ENCODE peak calls at places on chromosomes 4 and X, in five cellular contexts. D is lower leg skin, L is astrocyte, O is Panc1, F is NB4. P is an unnamed sample.

GRCh38 chrX:151393514-151393913 is 3.5 kb upstream of the VMA21 start:
- DNase-seq in D (no peak), L (no peak), O (no peak), F (peak), P (no peak)

GRCh38 chr4:83150563-83151330 is 36.2 kb upstream of the PLAC8 start:
- DNase-seq in D (no peak), L (peak), O (no peak), F (no peak), P (no peak)

GRCh38 chr4:1512738-1513660 is 106.8 kb upstream of the NKX1-1 start:
- DNase-seq in D (no peak), L (no peak), O (no peak), F (no peak), P (no peak)

GRCh38 chr4:186037692-186038658 is 31.0 kb upstream of the TLR3 start:
- DNase-seq in D (no peak), L (peak), O (peak), F (peak), P (peak)

GRCh38 chrX:64975491-64975890 is 759 bp downstream of the ZC4H2 start:
- DNase-seq in D (no peak), L (peak), O (no peak), F (no peak), P (no peak)

GRCh38 chr4:160835789-160836188 is 1328.0 kb downstream of the FSTL5 start:
- DNase-seq in D (no peak), L (no peak), O (no peak), F (no peak), P (no peak)

GRCh38 chrX:41561045-41561444 is 113.9 kb downstream of the NYX start:
- DNase-seq in D (no peak), L (peak), O (peak), F (peak), P (peak)

GRCh38 chrX:72038868-72039267 is 92.8 kb downstream of the RTL5 start:
- DNase-seq in D (no peak), L (no peak), O (no peak), F (no peak), P (no peak)

GRCh38 chrX:104137496-104137895 is 19.3 kb downstream of the SLC25A53 start:
- DNase-seq in D (no peak), L (peak), O (no peak), F (peak), P (no peak)

GRCh38 chr4:52611030-52611555 is 48.0 kb downstream of the USP46 start:
- DNase-seq in D (no peak), L (no peak), O (no peak), F (no peak), P (no peak)

GRCh38 chrX:154918060-154918483 is 31.9 kb downstream of the F8A1 start:
- DNase-seq in D (no peak), L (peak), O (peak), F (peak), P (peak)

GRCh38 chrX:10833299-10834169 is 213.1 kb upstream of the MID1 start:
- DNase-seq in D (peak), L (peak), O (no peak), F (peak), P (peak)

GRCh38 chrX:71496476-71496875 is 36.4 kb upstream of the OGT start:
- DNase-seq in D (no peak), L (no peak), O (no peak), F (no peak), P (no peak)

GRCh38 chr4:87150498-87151261 is 69.7 kb downstream of the KLHL8 start:
- DNase-seq in D (no peak), L (peak), O (peak), F (peak), P (peak)

GRCh38 chr4:13977755-13978154 is 350.2 kb upstream of the BOD1L1 start:
- DNase-seq in D (no peak), L (no peak), O (no peak), F (no peak), P (no peak)

GRCh38 chrX:119479845-119480244 is 11.6 kb downstream of the SLC25A5 start:
- DNase-seq in D (peak), L (no peak), O (no peak), F (no peak), P (no peak)

GRCh38 chr4:14196141-14196540 is 568.6 kb upstream of the BOD1L1 start:
- DNase-seq in D (no peak), L (peak), O (no peak), F (peak), P (peak)

GRCh38 chr4:64564126-64564525 is 154.9 kb upstream of the TECRL start:
- DNase-seq in D (no peak), L (peak), O (no peak), F (no peak), P (peak)

GRCh38 chr4:2809610-2810180 is 16.8 kb downstream of the SH3BP2 start:
- DNase-seq in D (no peak), L (no peak), O (no peak), F (no peak), P (no peak)

GRCh38 chrX:124938715-124939114 is 381.0 kb upstream of the TEX13C start:
- DNase-seq in D (no peak), L (no peak), O (no peak), F (no peak), P (no peak)

GRCh38 chrX:69021561-69021960 is 143.7 kb downstream of the PJA1 start:
- DNase-seq in D (peak), L (no peak), O (no peak), F (no peak), P (no peak)

GRCh38 chr4:150769235-150769634 is 187.3 kb downstream of the MAB21L2 start:
- DNase-seq in D (no peak), L (peak), O (peak), F (peak), P (peak)

GRCh38 chr4:159768011-159768410 is 665.1 kb downstream of the RAPGEF2 start:
- DNase-seq in D (no peak), L (peak), O (no peak), F (no peak), P (no peak)

GRCh38 chr4:57109847-57110634 is at the start of gene IGFBP7:
- DNase-seq in D (peak), L (no peak), O (no peak), F (peak), P (no peak)

GRCh38 chrX:48802089-48802812 is 384 bp downstream of the HDAC6 start:
- DNase-seq in D (peak), L (peak), O (peak), F (peak), P (peak)

GRCh38 chrX:133985164-133986007 is at the start of gene GPC3:
- DNase-seq in D (no peak), L (no peak), O (no peak), F (no peak), P (no peak)

GRCh38 chr4:87949961-87950360 is 25.6 kb upstream of the SPP1 start:
- DNase-seq in D (no peak), L (peak), O (no peak), F (no peak), P (no peak)

GRCh38 chrX:103845165-103845653 is 13.2 kb upstream of the RAB9B start:
- DNase-seq in D (no peak), L (peak), O (peak), F (peak), P (peak)

GRCh38 chr4:166282081-166282770 is 409.2 kb downstream of the TLL1 start:
- DNase-seq in D (no peak), L (no peak), O (no peak), F (no peak), P (no peak)

GRCh38 chr4:187840814-187841213 is 154.8 kb upstream of the ZFP42 start:
- DNase-seq in D (no peak), L (no peak), O (no peak), F (no peak), P (no peak)

GRCh38 chr4:153242848-153243324 is 38.6 kb downstream of the TRIM2 start:
- DNase-seq in D (peak), L (no peak), O (no peak), F (no peak), P (no peak)

GRCh38 chrX:42530027-42530426 is 247.9 kb downstream of the PPP1R2C start:
- DNase-seq in D (no peak), L (peak), O (no peak), F (no peak), P (peak)

GRCh38 chr4:150385606-150386005 is 196.3 kb upstream of the MAB21L2 start:
- DNase-seq in D (no peak), L (peak), O (no peak), F (peak), P (peak)

GRCh38 chr4:78610546-78611214 is 59.1 kb downstream of the ANXA3 start:
- DNase-seq in D (no peak), L (peak), O (no peak), F (peak), P (no peak)

GRCh38 chr4:173518419-173519102 is 11.5 kb downstream of the HAND2 start:
- DNase-seq in D (peak), L (no peak), O (no peak), F (no peak), P (no peak)
- H3K4me3 ChIP-seq in D (no peak), L (no peak), O (no peak), F (no peak), P (peak)

GRCh38 chr4:77020017-77020416 is 55.8 kb downstream of the CCNI start:
- DNase-seq in D (no peak), L (no peak), O (no peak), F (no peak), P (no peak)

GRCh38 chr4:77025643-77026321 is 50.0 kb downstream of the CCNI start:
- DNase-seq in D (no peak), L (peak), O (no peak), F (no peak), P (no peak)

GRCh38 chr4:77023920-77024319 is 51.9 kb downstream of the CCNI start:
- DNase-seq in D (no peak), L (no peak), O (no peak), F (no peak), P (no peak)

GRCh38 chr4:77021614-77022089 is 54.1 kb downstream of the CCNI start:
- DNase-seq in D (no peak), L (peak), O (no peak), F (peak), P (no peak)

DNA sequence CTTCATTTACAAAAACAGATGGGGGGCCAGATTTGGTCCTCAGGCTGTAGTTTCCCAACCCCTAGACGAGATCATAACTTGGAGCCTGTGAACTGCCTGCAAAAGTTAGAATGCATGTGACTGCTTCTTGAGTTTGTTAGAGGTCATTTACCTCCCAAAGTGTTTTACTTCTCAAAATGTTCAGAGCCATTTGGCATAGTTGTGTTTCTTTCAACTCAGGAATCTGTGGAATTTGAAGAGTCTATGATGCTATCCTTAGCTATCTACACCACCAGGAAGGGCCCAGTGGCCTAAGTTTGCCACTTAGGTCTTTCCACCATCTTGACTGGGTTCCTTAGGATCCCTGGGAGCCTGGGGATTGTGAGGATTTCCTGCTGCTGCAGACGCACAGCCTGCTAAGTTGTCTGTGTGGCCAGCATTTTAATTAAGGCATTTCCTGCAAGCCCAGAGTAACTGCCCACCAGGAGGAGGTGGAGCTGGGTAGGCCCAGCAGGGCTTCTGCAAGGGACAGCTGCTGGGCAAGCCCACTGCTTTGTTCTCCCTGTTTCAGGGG is 53.1 kb downstream of the CCNI start:
- DNase-seq in D (no peak), L (peak), O (no peak), F (no peak), P (no peak)
- TF ChIP-seq CTCF in D (no peak), L (no peak), O (no peak), F (no peak), P (peak)

GRCh38 chr4:99943904-99944437 is 2.4 kb downstream of the DNAJB14 start:
- DNase-seq in D (no peak), L (no peak), O (no peak), F (no peak), P (no peak)

GRCh38 chr4:99934891-99935290 is 11.5 kb downstream of the DNAJB14 start:
- DNase-seq in D (no peak), L (no peak), O (no peak), F (no peak), P (no peak)

DNA sequence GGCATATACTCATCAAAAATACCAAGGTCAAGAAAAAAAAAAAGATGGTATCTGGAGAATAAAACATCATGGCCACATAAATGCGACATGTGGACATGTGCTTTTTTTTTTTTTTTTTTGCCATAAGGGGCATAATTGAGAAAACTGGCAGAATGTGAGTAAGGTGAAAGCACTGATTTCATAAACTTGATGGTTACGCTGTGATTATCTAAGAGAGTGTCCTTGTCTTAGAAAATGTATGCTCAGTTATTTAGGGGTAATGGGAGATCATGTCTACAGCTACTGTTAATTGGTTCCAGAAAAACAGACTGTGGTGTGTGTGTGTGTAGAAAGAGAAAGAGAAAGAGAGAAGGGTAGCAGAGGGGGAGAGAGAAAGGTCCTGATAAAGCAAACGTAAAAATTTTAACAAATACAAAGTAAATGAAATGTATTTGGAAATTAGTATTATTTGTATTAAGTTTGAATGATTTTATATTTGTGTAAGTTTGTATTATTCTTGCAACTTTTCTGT is 8.1 kb downstream of the DNAJB14 start:
- DNase-seq in D (no peak), L (no peak), O (no peak), F (no peak), P (no peak)
- H3K4me3 ChIP-seq in D (no peak), L (no peak), O (no peak), F (no peak), P (no peak)

GRCh38 chr4:140153744-140154571 is at the start of gene MAML3:
- DNase-seq in D (peak), L (peak), O (no peak), F (peak), P (peak)
- TF ChIP-seq CTCF in D (no peak), L (no peak), O (no peak), F (no peak), P (no peak)

GRCh38 chr4:102572452-102572851 is 71.3 kb downstream of the NFKB1 start:
- DNase-seq in D (no peak), L (no peak), O (no peak), F (no peak), P (no peak)
- H3K4me3 ChIP-seq in D (no peak), L (no peak), O (no peak), F (no peak), P (no peak)

GRCh38 chr4:127809173-127809800 is 27.2 kb downstream of the HSPA4L start:
- DNase-seq in D (no peak), L (peak), O (no peak), F (peak), P (no peak)
- TF ChIP-seq CTCF in D (no peak), L (no peak), O (no peak), F (no peak), P (no peak)

GRCh38 chrX:13483773-13484172 is 85.6 kb upstream of the EGFL6 start:
- DNase-seq in D (no peak), L (no peak), O (no peak), F (no peak), P (no peak)
- H3K4me3 ChIP-seq in D (no peak), L (no peak), O (no peak), F (no peak), P (no peak)

GRCh38 chr4:6873291-6873690 is 36.3 kb upstream of the TBC1D14 start:
- DNase-seq in D (no peak), L (no peak), O (no peak), F (no peak), P (no peak)
- TF ChIP-seq CTCF in D (no peak), L (no peak), O (no peak), F (peak), P (peak)

P was measured in retinal pigment epithelial cell.